ENCODE peak calls at places on chromosomes 13 and 19, in six cellular contexts. C is NCI-H1105, N is T-helper 2 cell, H is COR-L47, U is tibial artery, A is left ventricle myocardium superior. W is an unnamed sample.

GRCh38 chr13:71605744-71606143 is 261.3 kb downstream of the DACH1 start:
- DNase-seq in C (no peak), N (no peak), H (no peak), U (no peak), A (no peak), W (no peak)

GRCh38 chr19:13613447-13613846 is 107.2 kb upstream of the CACNA1A start:
- DNase-seq in C (peak; percentile 40), N (no peak), H (peak; percentile 55), U (no peak), A (no peak), W (no peak)

GRCh38 chr13:32381539-32381938 is 46.4 kb downstream of the N4BP2L1 start:
- DNase-seq in C (no peak), N (peak; percentile 46), H (peak; percentile 58), U (no peak), A (no peak), W (no peak)

GRCh38 chr13:41581884-41582547 is 124.7 kb downstream of the RGCC start:
- DNase-seq in C (no peak), N (no peak), H (no peak), U (no peak), A (no peak), W (no peak)

GRCh38 chr13:77584111-77584510 is 48.6 kb downstream of the SCEL start:
- DNase-seq in C (no peak), N (no peak), H (no peak), U (no peak), A (no peak), W (no peak)

GRCh38 chr13:113907637-113908617 is 44.1 kb upstream of the GAS6 start:
- DNase-seq in C (peak; percentile 93), N (no peak), H (peak; percentile 17), U (peak; percentile 70), A (no peak), W (no peak)

GRCh38 chr19:11127905-11128304 is 27.7 kb downstream of the SPC24 start:
- DNase-seq in C (no peak), N (no peak), H (no peak), U (no peak), A (no peak), W (no peak)

GRCh38 chr13:98829541-98829940 is 77.1 kb upstream of the SLC15A1 start:
- DNase-seq in C (no peak), N (no peak), H (no peak), U (no peak), A (no peak), W (no peak)

GRCh38 chr19:30402790-30403189 is 30.6 kb downstream of the ZNF536 start:
- DNase-seq in C (no peak), N (no peak), H (no peak), U (no peak), A (no peak), W (no peak)

GRCh38 chr13:105272660-105273631 is 1262.5 kb downstream of the EFNB2 start:
- DNase-seq in C (no peak), N (no peak), H (no peak), U (no peak), A (no peak), W (no peak)

GRCh38 chr19:10503002-10503789 is at the start of gene KEAP1:
- DNase-seq in C (peak; percentile 36), N (peak; percentile 48), H (peak; percentile 35), U (peak; percentile 72), A (peak; percentile 65), W (no peak)

GRCh38 chr19:51503428-51503827 is 1.8 kb upstream of the SIGLEC12 start:
- DNase-seq in C (no peak), N (no peak), H (no peak), U (no peak), A (no peak), W (no peak)

GRCh38 chr13:112716461-112716820 is 26.6 kb downstream of the ATP11A start:
- DNase-seq in C (no peak), N (no peak), H (no peak), U (peak; percentile 60), A (no peak), W (no peak)